ENCODE peak calls at places on chromosomes 1 and 21, in five cellular contexts. Q is CD4-positive, alpha-beta T cell; C is KBM-7; D is AG04450; L is nephron progenitor cell. V is an unnamed sample.

GRCh38 chr1:225111000-225111399 is 181.5 kb downstream of the DNAH14 start:
- DNase-seq in Q (no peak), C (no peak), D (no peak), L (no peak), V (no peak)

GRCh38 chr21:40797881-40798280 is 49.1 kb downstream of the DSCAM start:
- DNase-seq in Q (no peak), C (no peak), D (no peak), L (no peak), V (no peak)

GRCh38 chr1:203307690-203308126 is 2.4 kb downstream of the BTG2 start:
- DNase-seq in Q (no peak), C (no peak), D (no peak), L (no peak), V (no peak)

GRCh38 chr1:204821924-204822323 is 48.7 kb upstream of the NFASC start:
- DNase-seq in Q (no peak), C (no peak), D (no peak), L (no peak), V (no peak)

GRCh38 chr1:179121159-179121938 is 39.5 kb downstream of the TOR3A start:
- DNase-seq in Q (peak; percentile 32), C (peak; percentile 68), D (no peak), L (no peak), V (no peak)

GRCh38 chr1:10733967-10734366 is 62.5 kb downstream of the CASZ1 start:
- DNase-seq in Q (no peak), C (no peak), D (no peak), L (no peak), V (no peak)

GRCh38 chr1:168552961-168553360 is 9.2 kb upstream of the XCL2 start:
- DNase-seq in Q (no peak), C (no peak), D (no peak), L (no peak), V (no peak)

GRCh38 chr1:232225336-232226131 is 404.4 kb downstream of the SIPA1L2 start:
- DNase-seq in Q (no peak), C (no peak), D (no peak), L (no peak), V (no peak)

GRCh38 chr1:89022167-89022959 is at the start of gene GBP3:
- DNase-seq in Q (no peak), C (peak; percentile 42), D (peak; percentile 11), L (no peak), V (no peak)

GRCh38 chr1:33182452-33182851 is 609 bp upstream of the TRIM62 start:
- DNase-seq in Q (no peak), C (peak; percentile 30), D (peak; percentile 32), L (peak; percentile 65), V (no peak)

GRCh38 chr1:209861242-209861641 is 33.5 kb downstream of the UTP25 start:
- DNase-seq in Q (no peak), C (no peak), D (no peak), L (no peak), V (no peak)

GRCh38 chr1:43706598-43707190 is 642 bp upstream of the ST3GAL3 start:
- DNase-seq in Q (no peak), C (peak; percentile 43), D (no peak), L (peak; percentile 42), V (no peak)

GRCh38 chr1:15344380-15344779 is 65.3 kb upstream of the EFHD2 start:
- DNase-seq in Q (no peak), C (no peak), D (no peak), L (no peak), V (no peak)